ENCODE peak calls at places on chromosomes 12 and 14, in four cellular contexts. F is breast epithelium, L is neural progenitor cell, X is colonic mucosa. Q is an unnamed sample.

GRCh38 chr12:119594772-119595445 is 1.3 kb downstream of the TMEM233 start:
- DNase-seq in F (no peak), L (peak), X (peak), Q (peak)

GRCh38 chr14:74604896-74605295 is 7.1 kb downstream of the LTBP2 start:
- DNase-seq in F (no peak), L (no peak), X (no peak), Q (no peak)

GRCh38 chr14:72471346-72471745 is 422.6 kb downstream of the DPF3 start:
- DNase-seq in F (no peak), L (no peak), X (no peak), Q (no peak)

GRCh38 chr12:118842753-118843335 is 138.5 kb upstream of the SRRM4 start:
- DNase-seq in F (no peak), L (no peak), X (no peak), Q (no peak)

GRCh38 chr12:31325524-31325875 is 450 bp downstream of the SINHCAF start:
- DNase-seq in F (no peak), L (no peak), X (peak), Q (no peak)

GRCh38 chr14:33938131-33938949 is 12.5 kb downstream of the EGLN3 start:
- DNase-seq in F (no peak), L (peak), X (peak), Q (no peak)

GRCh38 chr12:71727958-71728357 is 26.7 kb upstream of the RAB21 start:
- DNase-seq in F (no peak), L (no peak), X (no peak), Q (no peak)

GRCh38 chr12:50764861-50765324 is 992 bp downstream of the ATF1 start:
- DNase-seq in F (peak), L (no peak), X (peak), Q (no peak)

GRCh38 chr14:87628129-87628528 is 364.9 kb downstream of the GALC start:
- DNase-seq in F (peak), L (peak), X (no peak), Q (peak)

GRCh38 chr12:68675098-68675842 is 11.5 kb upstream of the NUP107 start:
- DNase-seq in F (no peak), L (peak), X (peak), Q (no peak)

GRCh38 chr12:109719123-109720022 is 5.7 kb downstream of the FAM222A start:
- DNase-seq in F (no peak), L (peak), X (no peak), Q (no peak)

GRCh38 chr14:55277972-55278740 is 6.9 kb downstream of the FBXO34 start:
- DNase-seq in F (no peak), L (no peak), X (no peak), Q (no peak)

GRCh38 chr12:94047781-94048567 is 100.4 kb upstream of the PLXNC1 start:
- DNase-seq in F (peak), L (no peak), X (no peak), Q (no peak)

GRCh38 chr12:131315601-131316000 is 361.9 kb downstream of the ADGRD1 start:
- DNase-seq in F (no peak), L (no peak), X (no peak), Q (no peak)

GRCh38 chr12:130300725-130301124 is 37.0 kb upstream of the PIWIL1 start:
- DNase-seq in F (no peak), L (no peak), X (no peak), Q (no peak)

GRCh38 chr12:60148831-60149230 is 553.0 kb downstream of the SLC16A7 start:
- DNase-seq in F (no peak), L (no peak), X (no peak), Q (peak)

GRCh38 chr12:13436696-13437391 is 240.3 kb downstream of the EMP1 start:
- DNase-seq in F (no peak), L (no peak), X (no peak), Q (no peak)

GRCh38 chr14:61196034-61196433 is 85.1 kb downstream of the TMEM30B start:
- DNase-seq in F (no peak), L (no peak), X (no peak), Q (no peak)

GRCh38 chr14:88995437-88996198 is 171.2 kb downstream of the TTC8 start:
- DNase-seq in F (no peak), L (no peak), X (no peak), Q (peak)

GRCh38 chr12:94805749-94806148 is 155.4 kb upstream of the TMCC3 start:
- DNase-seq in F (no peak), L (peak), X (no peak), Q (peak)

GRCh38 chr12:17076335-17076734 is 470.4 kb upstream of the LMO3 start:
- DNase-seq in F (no peak), L (no peak), X (no peak), Q (no peak)

GRCh38 chr12:7019043-7019569 is 830 bp upstream of the LPCAT3 start:
- DNase-seq in F (no peak), L (no peak), X (no peak), Q (no peak)

GRCh38 chr14:74441113-74441512 is 15.1 kb upstream of the SYNDIG1L start:
- DNase-seq in F (no peak), L (no peak), X (no peak), Q (no peak)

GRCh38 chr12:81094718-81095360 is 17.0 kb downstream of the ACSS3 start:
- DNase-seq in F (no peak), L (no peak), X (no peak), Q (no peak)

GRCh38 chr12:53101931-53102781 is 1.1 kb upstream of the SOAT2 start:
- DNase-seq in F (no peak), L (no peak), X (peak), Q (no peak)

GRCh38 chr14:22448035-22448904 is 140.8 kb downstream of the DAD1 start:
- DNase-seq in F (no peak), L (no peak), X (no peak), Q (no peak)

GRCh38 chr12:108386704-108387360 is 47.7 kb upstream of the CMKLR1 start:
- DNase-seq in F (no peak), L (no peak), X (no peak), Q (no peak)

GRCh38 chr12:26126340-26127284 is 1.8 kb upstream of the BHLHE41 start:
- DNase-seq in F (peak), L (peak), X (peak), Q (peak)

GRCh38 chr14:71430321-71431168 is 501.7 kb upstream of the RGS6 start:
- DNase-seq in F (no peak), L (no peak), X (no peak), Q (no peak)

GRCh38 chr12:39372929-39373328 is 70.0 kb downstream of the KIF21A start:
- DNase-seq in F (no peak), L (no peak), X (no peak), Q (no peak)

GRCh38 chr14:103443106-103443505 is 57.9 kb downstream of the MARK3 start:
- DNase-seq in F (no peak), L (no peak), X (no peak), Q (no peak)

GRCh38 chr14:103442288-103442687 is 57.1 kb downstream of the MARK3 start:
- DNase-seq in F (no peak), L (no peak), X (no peak), Q (no peak)

GRCh38 chr14:103444837-103445524 is 59.8 kb downstream of the MARK3 start:
- DNase-seq in F (no peak), L (no peak), X (no peak), Q (no peak)

GRCh38 chr14:103448097-103448496 is 62.9 kb downstream of the MARK3 start:
- DNase-seq in F (no peak), L (no peak), X (no peak), Q (no peak)

GRCh38 chr14:103445783-103446182 is 60.6 kb downstream of the MARK3 start:
- DNase-seq in F (no peak), L (no peak), X (no peak), Q (no peak)
- H3K4me3 ChIP-seq in F (no peak), L (no peak), X (no peak), Q (no peak)

GRCh38 chr12:55997535-55997859 is 421 bp downstream of the SUOX start:
- DNase-seq in F (peak), L (no peak), X (peak), Q (no peak)
- H3K4me3 ChIP-seq in F (peak), L (peak), X (peak), Q (peak)

GRCh38 chr14:51442513-51443175 is 202.6 kb downstream of the TMX1 start:
- DNase-seq in F (no peak), L (no peak), X (no peak), Q (peak)
- H3K4me3 ChIP-seq in F (no peak), L (no peak), X (no peak), Q (no peak)

GRCh38 chr12:102462386-102462785 is 18.0 kb downstream of the IGF1 start:
- DNase-seq in F (no peak), L (no peak), X (no peak), Q (no peak)

GRCh38 chr12:102463659-102464249 is 16.6 kb downstream of the IGF1 start:
- DNase-seq in F (no peak), L (no peak), X (no peak), Q (no peak)

GRCh38 chr12:102465762-102466560 is 14.4 kb downstream of the IGF1 start:
- DNase-seq in F (no peak), L (no peak), X (no peak), Q (no peak)

GRCh38 chr12:102461501-102461900 is 18.9 kb downstream of the IGF1 start:
- DNase-seq in F (no peak), L (no peak), X (no peak), Q (no peak)

GRCh38 chr12:102462803-102463499 is 17.4 kb downstream of the IGF1 start:
- DNase-seq in F (no peak), L (no peak), X (no peak), Q (peak)
- H3K4me3 ChIP-seq in F (no peak), L (no peak), X (no peak), Q (no peak)

GRCh38 chr14:91409991-91410401 is 7.6 kb downstream of the CCDC88C start:
- DNase-seq in F (no peak), L (no peak), X (no peak), Q (no peak)
- H3K4me3 ChIP-seq in F (no peak), L (no peak), X (no peak), Q (no peak)

DNA sequence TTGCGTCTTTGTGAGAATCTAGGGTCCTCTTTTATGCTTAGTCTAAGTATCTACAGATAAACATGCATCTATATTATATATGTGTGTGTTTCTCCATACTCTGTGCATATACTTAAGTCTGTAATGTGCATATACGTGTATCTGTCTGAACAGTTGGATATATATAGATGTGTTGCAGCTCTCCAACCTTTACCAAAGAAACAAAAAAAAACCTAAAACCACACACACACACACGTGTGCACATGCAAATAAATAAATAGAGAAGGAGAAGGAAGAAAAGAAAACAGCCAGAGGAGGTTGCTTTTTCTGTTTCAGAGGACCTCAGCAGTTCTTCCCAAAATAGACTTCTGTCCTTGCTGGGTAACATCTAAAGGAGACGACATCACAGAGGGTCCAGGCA is 244.9 kb downstream of the CACNA1C start:
- DNase-seq in F (no peak), L (no peak), X (no peak), Q (no peak)
- H3K4me3 ChIP-seq in F (no peak), L (no peak), X (no peak), Q (no peak)

DNA sequence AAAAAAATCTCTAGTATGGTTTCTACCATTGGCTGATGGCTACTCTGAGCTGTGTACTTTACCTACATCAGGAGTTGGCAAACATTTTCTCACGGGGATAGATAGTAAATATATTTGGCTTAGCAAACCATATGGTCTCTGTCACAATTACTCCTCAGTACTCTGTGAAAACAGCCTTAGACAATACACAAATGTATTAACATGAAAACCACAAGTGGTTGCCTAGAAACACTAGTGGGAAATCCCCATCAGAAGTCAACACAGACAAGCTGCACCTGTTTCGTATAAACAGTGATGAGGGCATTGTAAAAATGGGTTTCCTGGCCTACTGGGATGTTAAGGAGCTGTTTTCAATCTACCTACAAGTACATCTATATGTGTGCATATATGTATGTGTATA is 84.6 kb upstream of the NAV3 start:
- DNase-seq in F (no peak), L (no peak), X (no peak), Q (no peak)
- H3K4me3 ChIP-seq in F (no peak), L (no peak), X (no peak), Q (no peak)

GRCh38 chr12:24539646-24540045 is 409.3 kb downstream of the BCAT1 start:
- DNase-seq in F (no peak), L (no peak), X (no peak), Q (no peak)

GRCh38 chr12:24537241-24537860 is 411.6 kb downstream of the BCAT1 start:
- DNase-seq in F (no peak), L (no peak), X (no peak), Q (no peak)

GRCh38 chr12:24533953-24534352 is 414.9 kb downstream of the BCAT1 start:
- DNase-seq in F (no peak), L (no peak), X (no peak), Q (no peak)

GRCh38 chr12:24534632-24535031 is 414.3 kb downstream of the BCAT1 start:
- DNase-seq in F (no peak), L (peak), X (no peak), Q (no peak)

GRCh38 chr12:24535334-24536019 is 413.4 kb downstream of the BCAT1 start:
- DNase-seq in F (no peak), L (no peak), X (no peak), Q (no peak)
- H3K4me3 ChIP-seq in F (peak), L (no peak), X (no peak), Q (no peak)